ENCODE peak calls at places on chromosome 1, in nine cellular contexts. L is heart left ventricle, A is fibroblast of lung, P is fibroblast of mammary gland, N is kidney epithelial cell, G is mucosa of descending colon, H is fibroblast of pulmonary artery, Z is foreskin fibroblast, T is esophagus muscularis mucosa. D is an unnamed sample.

GRCh38 chr1:150974580-150975478 is at the start of gene CERS2:
- DNase-seq in L (peak), A (peak), P (peak), N (no peak), G (peak), H (peak), Z (peak), T (no peak), D (no peak)

GRCh38 chr1:89179343-89179742 is 3.5 kb upstream of the GBP7 start:
- DNase-seq in L (no peak), A (no peak), P (peak), N (no peak), G (no peak), H (no peak), Z (no peak), T (no peak), D (no peak)

GRCh38 chr1:44019398-44020044 is 11.7 kb downstream of the SLC6A9 start:
- DNase-seq in L (no peak), A (no peak), P (no peak), N (no peak), G (no peak), H (no peak), Z (no peak), T (no peak), D (no peak)

GRCh38 chr1:39992229-39992628 is 37.3 kb downstream of the MFSD2A start:
- DNase-seq in L (no peak), A (no peak), P (peak), N (no peak), G (no peak), H (no peak), Z (peak), T (no peak), D (no peak)

GRCh38 chr1:8631163-8631562 is 186.3 kb downstream of the RERE start:
- DNase-seq in L (no peak), A (no peak), P (peak), N (no peak), G (no peak), H (no peak), Z (no peak), T (no peak), D (no peak)

GRCh38 chr1:248015801-248016200 is 2.3 kb downstream of the OR2L5 start:
- DNase-seq in L (no peak), A (no peak), P (no peak), N (no peak), G (no peak), H (no peak), Z (no peak), T (no peak), D (no peak)

GRCh38 chr1:7380712-7381111 is 390.4 kb upstream of the VAMP3 start:
- DNase-seq in L (no peak), A (no peak), P (no peak), N (no peak), G (no peak), H (no peak), Z (no peak), T (peak), D (no peak)

GRCh38 chr1:54806931-54807611 is 5.9 kb upstream of the TTC22 start:
- DNase-seq in L (no peak), A (peak), P (peak), N (no peak), G (peak), H (no peak), Z (no peak), T (no peak), D (no peak)

GRCh38 chr1:164608651-164609057 is 49.7 kb downstream of the PBX1 start:
- DNase-seq in L (no peak), A (no peak), P (peak), N (no peak), G (no peak), H (peak), Z (no peak), T (no peak), D (no peak)

GRCh38 chr1:92957020-92957734 is 4.1 kb downstream of the DIPK1A start:
- DNase-seq in L (no peak), A (no peak), P (no peak), N (no peak), G (no peak), H (no peak), Z (no peak), T (no peak), D (no peak)

GRCh38 chr1:175390522-175391247 is 198.1 kb upstream of the KIAA0040 start:
- DNase-seq in L (no peak), A (no peak), P (no peak), N (no peak), G (no peak), H (no peak), Z (no peak), T (no peak), D (no peak)

GRCh38 chr1:81097860-81098259 is 702.9 kb upstream of the ADGRL2 start:
- DNase-seq in L (no peak), A (no peak), P (no peak), N (no peak), G (no peak), H (no peak), Z (no peak), T (no peak), D (no peak)

GRCh38 chr1:26363549-26364448 is 8.8 kb downstream of the ZNF683 start:
- DNase-seq in L (peak), A (peak), P (peak), N (no peak), G (peak), H (peak), Z (peak), T (peak), D (peak)

GRCh38 chr1:62962794-62963776 is 179.2 kb downstream of the ATG4C start:
- DNase-seq in L (peak), A (peak), P (peak), N (no peak), G (peak), H (peak), Z (peak), T (no peak), D (no peak)

GRCh38 chr1:88646852-88647645 is 37.0 kb upstream of the PKN2 start:
- DNase-seq in L (no peak), A (peak), P (peak), N (no peak), G (no peak), H (no peak), Z (no peak), T (no peak), D (no peak)

GRCh38 chr1:115230281-115230680 is 107.8 kb downstream of the NGF start:
- DNase-seq in L (no peak), A (no peak), P (no peak), N (no peak), G (no peak), H (no peak), Z (no peak), T (no peak), D (no peak)

GRCh38 chr1:109299087-109299983 is 7.5 kb downstream of the MYBPHL start:
- DNase-seq in L (peak), A (peak), P (peak), N (peak), G (no peak), H (peak), Z (peak), T (no peak), D (no peak)

GRCh38 chr1:58652351-58653184 is 47.3 kb downstream of the MYSM1 start:
- DNase-seq in L (peak), A (peak), P (peak), N (peak), G (no peak), H (peak), Z (peak), T (no peak), D (peak)

GRCh38 chr1:54501849-54502248 is 46.2 kb upstream of the ACOT11 start:
- DNase-seq in L (no peak), A (no peak), P (no peak), N (no peak), G (no peak), H (no peak), Z (no peak), T (no peak), D (no peak)

GRCh38 chr1:235670157-235670776 is 20.7 kb upstream of the GNG4 start:
- DNase-seq in L (no peak), A (no peak), P (no peak), N (no peak), G (no peak), H (no peak), Z (no peak), T (no peak), D (no peak)

GRCh38 chr1:26938004-26938658 is 16.6 kb downstream of the NUDC start:
- DNase-seq in L (peak), A (no peak), P (no peak), N (no peak), G (no peak), H (no peak), Z (no peak), T (no peak), D (no peak)

GRCh38 chr1:31981976-31982375 is 31.7 kb upstream of the KHDRBS1 start:
- DNase-seq in L (no peak), A (no peak), P (no peak), N (no peak), G (no peak), H (no peak), Z (no peak), T (no peak), D (no peak)

GRCh38 chr1:17079140-17079868 is 25.5 kb upstream of the SDHB start:
- DNase-seq in L (no peak), A (no peak), P (no peak), N (no peak), G (no peak), H (no peak), Z (no peak), T (no peak), D (no peak)
- H3K4me3 ChIP-seq in L (no peak), A (no peak), P (no peak), N (no peak), G (no peak), H (no peak), Z (no peak), T (no peak), D (no peak)

GRCh38 chr1:3610823-3611169 is 512 bp downstream of the MEGF6 start:
- DNase-seq in L (no peak), A (no peak), P (no peak), N (no peak), G (no peak), H (no peak), Z (no peak), T (no peak), D (no peak)

GRCh38 chr1:3609016-3609768 is 2.1 kb downstream of the MEGF6 start:
- DNase-seq in L (no peak), A (no peak), P (no peak), N (no peak), G (no peak), H (no peak), Z (no peak), T (no peak), D (no peak)

GRCh38 chr1:3611170-3612019 is at the start of gene MEGF6:
- DNase-seq in L (peak), A (no peak), P (no peak), N (no peak), G (peak), H (no peak), Z (no peak), T (no peak), D (no peak)

GRCh38 chr1:3609769-3610157 is 1.5 kb downstream of the MEGF6 start:
- DNase-seq in L (no peak), A (no peak), P (no peak), N (no peak), G (no peak), H (no peak), Z (no peak), T (no peak), D (no peak)

GRCh38 chr1:3610165-3610822 is 1.0 kb downstream of the MEGF6 start:
- DNase-seq in L (no peak), A (peak), P (peak), N (no peak), G (no peak), H (no peak), Z (no peak), T (no peak), D (no peak)
- TF ChIP-seq CTCF in L (no peak), A (no peak), P (no peak), N (no peak), G (no peak), H (no peak), Z (no peak), T (no peak), D (no peak)

GRCh38 chr1:1911390-1912041 is 3.5 kb upstream of the CALML6 start:
- DNase-seq in L (peak), A (no peak), P (no peak), N (no peak), G (peak), H (no peak), Z (no peak), T (no peak), D (no peak)

GRCh38 chr1:1910651-1911389 is 4.2 kb upstream of the CALML6 start:
- DNase-seq in L (peak), A (no peak), P (no peak), N (no peak), G (peak), H (no peak), Z (no peak), T (no peak), D (no peak)

GRCh38 chr1:1907098-1907736 is 7.8 kb upstream of the CALML6 start:
- DNase-seq in L (peak), A (peak), P (no peak), N (no peak), G (no peak), H (no peak), Z (no peak), T (no peak), D (no peak)

GRCh38 chr1:1908506-1908791 is 6.6 kb upstream of the CALML6 start:
- DNase-seq in L (no peak), A (peak), P (no peak), N (no peak), G (no peak), H (no peak), Z (no peak), T (no peak), D (no peak)

DNA sequence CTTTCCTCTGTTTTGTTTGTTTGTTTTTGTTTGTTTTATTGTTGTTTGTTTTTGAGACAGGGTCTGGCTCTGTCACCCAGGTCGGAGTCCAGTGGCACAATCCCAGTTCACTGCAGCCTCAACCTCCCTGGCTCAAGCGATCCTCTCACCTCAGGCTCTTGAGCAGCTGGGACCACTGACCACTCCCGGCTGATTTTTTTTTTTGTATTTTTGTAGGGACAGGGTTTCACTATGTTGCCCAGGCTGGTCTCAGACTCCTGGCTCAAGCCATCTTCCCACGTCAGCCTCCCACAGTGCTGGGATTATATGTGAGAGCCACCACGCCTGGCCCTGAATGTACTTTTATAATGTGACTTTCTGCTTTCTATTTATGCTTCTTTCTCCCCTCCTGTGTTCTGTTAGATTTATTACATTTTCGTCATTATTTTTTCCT is 5.0 kb upstream of the CALML6 start:
- DNase-seq in L (no peak), A (no peak), P (no peak), N (no peak), G (peak), H (no peak), Z (no peak), T (no peak), D (no peak)
- H3K4me3 ChIP-seq in L (no peak), A (peak), P (peak), N (no peak), G (no peak), H (peak), Z (peak), T (peak), D (peak)

GRCh38 chr1:53468374-53468773 is 9.2 kb downstream of the DMRTB1 start:
- DNase-seq in L (no peak), A (no peak), P (no peak), N (no peak), G (no peak), H (no peak), Z (no peak), T (no peak), D (no peak)

GRCh38 chr1:53471000-53471399 is 11.8 kb downstream of the DMRTB1 start:
- DNase-seq in L (no peak), A (no peak), P (no peak), N (no peak), G (no peak), H (no peak), Z (no peak), T (no peak), D (no peak)

GRCh38 chr1:53470584-53470983 is 11.4 kb downstream of the DMRTB1 start:
- DNase-seq in L (no peak), A (no peak), P (no peak), N (no peak), G (no peak), H (no peak), Z (no peak), T (no peak), D (no peak)

GRCh38 chr1:53469373-53469772 is 10.2 kb downstream of the DMRTB1 start:
- DNase-seq in L (no peak), A (no peak), P (no peak), N (no peak), G (no peak), H (no peak), Z (no peak), T (no peak), D (no peak)

DNA sequence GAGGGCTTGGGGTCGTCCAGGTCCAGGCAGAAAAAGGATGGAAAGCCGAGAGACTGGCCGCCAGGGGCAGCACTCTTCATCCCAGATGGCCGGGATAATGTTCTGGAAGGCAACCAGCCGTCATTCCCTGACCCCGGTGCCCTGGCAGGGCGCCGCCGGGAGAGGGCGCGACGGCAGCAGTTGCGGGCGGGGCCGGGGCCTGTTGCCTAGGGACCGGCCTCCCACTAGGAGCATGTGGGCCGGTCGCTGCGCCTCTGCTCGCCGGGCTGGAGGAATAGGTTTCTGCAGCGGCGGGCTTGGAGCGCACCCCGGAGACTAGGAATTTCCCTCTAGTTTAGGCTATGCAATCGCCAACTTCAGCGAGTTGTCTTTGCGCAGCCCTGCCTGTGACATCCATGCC is 11.0 kb downstream of the DMRTB1 start:
- DNase-seq in L (peak), A (peak), P (peak), N (peak), G (peak), H (peak), Z (peak), T (no peak), D (no peak)
- TF ChIP-seq CTCF in L (peak), A (peak), P (peak), N (peak), G (peak), H (peak), Z (peak), T (peak), D (peak)

GRCh38 chr1:180271640-180272255 is 41.7 kb downstream of the LHX4 start:
- DNase-seq in L (no peak), A (no peak), P (no peak), N (no peak), G (no peak), H (no peak), Z (no peak), T (no peak), D (no peak)
- H3K4me3 ChIP-seq in L (no peak), A (no peak), P (no peak), N (no peak), G (no peak), H (no peak), Z (no peak), T (no peak), D (no peak)

GRCh38 chr1:182670032-182670431 is 14.4 kb downstream of the RGS8 start:
- DNase-seq in L (no peak), A (no peak), P (no peak), N (no peak), G (no peak), H (no peak), Z (no peak), T (no peak), D (no peak)

GRCh38 chr1:182674346-182675246 is 9.8 kb downstream of the RGS8 start:
- DNase-seq in L (no peak), A (no peak), P (no peak), N (no peak), G (no peak), H (peak), Z (no peak), T (no peak), D (no peak)

GRCh38 chr1:182671779-182672486 is 12.5 kb downstream of the RGS8 start:
- DNase-seq in L (no peak), A (no peak), P (no peak), N (no peak), G (no peak), H (no peak), Z (no peak), T (no peak), D (no peak)

GRCh38 chr1:182669266-182669665 is 15.1 kb downstream of the RGS8 start:
- DNase-seq in L (no peak), A (no peak), P (no peak), N (no peak), G (no peak), H (no peak), Z (no peak), T (no peak), D (no peak)

DNA sequence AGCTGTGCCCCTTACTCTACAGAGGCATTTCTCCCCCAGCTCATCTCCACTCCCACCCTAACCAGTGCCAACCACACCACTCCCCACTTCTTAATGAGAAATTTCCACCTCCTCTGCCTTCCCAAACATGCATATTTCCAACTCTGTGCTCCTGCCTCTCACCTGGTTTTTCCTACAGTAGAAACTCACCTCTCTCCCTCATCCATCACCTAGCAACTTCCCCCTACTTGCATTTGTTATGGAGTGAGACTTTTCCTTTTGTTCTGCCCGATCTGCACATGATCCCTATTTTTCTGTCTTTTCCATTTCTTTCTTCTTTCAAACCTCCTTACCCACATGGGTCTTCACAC is 11.9 kb downstream of the RGS8 start:
- DNase-seq in L (no peak), A (no peak), P (no peak), N (no peak), G (no peak), H (no peak), Z (no peak), T (no peak), D (no peak)
- TF ChIP-seq CTCF in L (no peak), A (no peak), P (no peak), N (no peak), G (no peak), H (no peak), Z (no peak), T (no peak), D (no peak)